ENCODE peak calls at places on chromosomes 7 and 10, in eight cellular contexts. E, Q, Z, M, O, L, X and V are unnamed samples.

GRCh38 chr10:85319826-85320225 is 991.4 kb downstream of the CCSER2 start:
- DNase-seq in E (no peak), X (no peak), M (no peak), L (peak; percentile 21), Z (no peak), O (no peak), Q (no peak), V (no peak)

GRCh38 chr7:143914938-143915337 is 13.0 kb upstream of the TCAF1 start:
- DNase-seq in M (no peak), X (no peak), L (no peak), O (no peak), E (no peak), Z (no peak), Q (no peak), V (no peak)

GRCh38 chr7:88167223-88167622 is 52.6 kb downstream of the SRI start:
- DNase-seq in L (no peak), Z (no peak), M (no peak), O (no peak), Q (no peak), X (no peak), E (no peak), V (no peak)

GRCh38 chr7:112214887-112215286 is 8.4 kb downstream of the ZNF277 start:
- DNase-seq in X (no peak), M (no peak), E (no peak), Q (no peak), L (no peak), Z (no peak), O (no peak), V (no peak)

GRCh38 chr7:44636926-44637325 is 30.5 kb downstream of the OGDH start:
- DNase-seq in L (no peak), Z (no peak), X (no peak), Q (no peak), M (no peak), E (no peak), O (no peak), V (no peak)

GRCh38 chr7:154188330-154188729 is 136.1 kb downstream of the DPP6 start:
- DNase-seq in X (no peak), L (no peak), Z (no peak), M (no peak), Q (no peak), O (no peak), E (no peak), V (no peak)

GRCh38 chr10:18140149-18140956 is at the start of gene CACNB2:
- DNase-seq in Q (no peak), O (no peak), X (peak; percentile 29), L (peak; percentile 93), Z (no peak), M (peak; percentile 67), E (no peak), V (no peak)

GRCh38 chr7:104530243-104530642 is 201.8 kb downstream of the LHFPL3 start:
- DNase-seq in Q (no peak), O (no peak), Z (no peak), L (no peak), X (no peak), E (no peak), M (no peak), V (no peak)

GRCh38 chr10:124700293-124701037 is 43.7 kb downstream of the FAM53B start:
- DNase-seq in M (no peak), Z (no peak), O (no peak), Q (no peak), L (no peak), X (no peak), E (no peak), V (no peak)

GRCh38 chr7:108453320-108453719 is 2.9 kb downstream of the NRCAM start:
- DNase-seq in X (no peak), Z (no peak), E (no peak), L (no peak), Q (no peak), O (no peak), M (no peak), V (no peak)

GRCh38 chr7:98831641-98832221 is 38.1 kb downstream of the TMEM130 start:
- DNase-seq in M (peak; percentile 28), X (no peak), L (no peak), Q (no peak), Z (peak; percentile 40), O (no peak), E (no peak), V (no peak)

GRCh38 chr7:50982626-50983025 is 199.9 kb upstream of the GRB10 start:
- DNase-seq in O (no peak), Q (no peak), E (no peak), M (no peak), Z (no peak), X (no peak), L (no peak), V (no peak)

GRCh38 chr10:108970016-108970415 is 953.3 kb downstream of the XPNPEP1 start:
- DNase-seq in O (no peak), L (no peak), E (peak; percentile 10), Q (peak; percentile 23), Z (peak; percentile 32), X (no peak), M (peak; percentile 21), V (no peak)

GRCh38 chr7:149598721-149599308 is 101.2 kb upstream of the ZNF746 start:
- DNase-seq in Z (peak; percentile 65), E (no peak), M (peak; percentile 37), Q (peak; percentile 22), L (no peak), X (no peak), O (peak; percentile 35), V (peak; percentile 3)

GRCh38 chr10:29067628-29068027 is 221.2 kb upstream of the LYZL1 start:
- DNase-seq in L (no peak), E (no peak), M (no peak), Z (no peak), Q (no peak), X (no peak), O (no peak), V (no peak)

GRCh38 chr10:38045129-38045528 is 34.7 kb downstream of the ZNF33A start:
- DNase-seq in Q (no peak), X (no peak), O (no peak), Z (no peak), E (no peak), L (no peak), M (no peak), V (no peak)

GRCh38 chr7:18997477-18998130 is 119.8 kb downstream of the TWIST1 start:
- DNase-seq in X (no peak), O (no peak), L (no peak), Q (no peak), E (no peak), M (no peak), Z (no peak), V (no peak)

DNA sequence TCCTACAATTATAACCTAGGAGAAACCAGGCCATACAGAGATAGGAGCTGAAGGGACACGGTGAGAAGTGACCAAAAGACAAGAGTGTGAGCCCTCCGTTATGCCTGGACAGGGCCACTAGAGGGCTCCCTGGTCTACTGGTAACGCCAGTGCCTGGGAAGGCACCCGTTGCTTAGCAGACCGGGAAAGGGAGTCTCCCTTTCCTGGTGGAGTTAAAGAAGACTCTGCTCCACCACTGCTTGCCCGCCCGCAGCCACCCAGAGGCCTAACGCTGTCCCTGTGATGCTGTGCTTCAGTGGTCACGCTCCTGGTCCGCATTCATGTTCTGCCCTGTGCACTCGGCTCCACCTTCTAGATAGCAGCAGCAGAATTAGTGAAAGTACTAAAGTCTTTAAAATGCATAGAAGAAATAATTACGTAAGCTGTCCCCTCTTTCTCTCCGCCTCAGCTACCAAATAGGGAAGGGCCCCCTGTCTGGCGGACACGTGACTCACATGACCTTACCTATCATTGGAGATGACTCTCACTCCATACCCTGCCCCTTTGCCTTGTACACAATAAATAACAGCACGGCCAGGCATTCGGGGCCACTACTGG is 34.8 kb downstream of the GRID2IP start:
- DNase-seq in M (peak; percentile 87), O (peak; percentile 73), X (peak; percentile 78), E (peak; percentile 55), L (peak; percentile 91), Q (peak; percentile 50), Z (peak; percentile 79), V (peak; percentile 52)
- H3K4me3 ChIP-seq in M (peak overlapping the region; percentile 42), O (no peak overlapping the region), X (no peak overlapping the region), E (no peak overlapping the region), L (no peak overlapping the region), Q (no peak overlapping the region), Z (peak overlapping the region; percentile 37), V (no peak overlapping the region)

GRCh38 chr7:23696916-23697441 is 13.0 kb upstream of the STK31 start:
- DNase-seq in Z (peak; percentile 74), X (peak; percentile 18), Q (no peak), E (peak; percentile 40), L (peak; percentile 53), M (peak; percentile 51), O (peak; percentile 55), V (no peak)
- TF ChIP-seq CTCF in Z (peak; percentile 75), X (no peak), Q (peak; percentile 61), E (peak; percentile 83), L (peak; percentile 19), M (peak; percentile 63), O (peak; percentile 71), V (peak; percentile 75)

GRCh38 chr7:106282374-106282773 is 2.4 kb downstream of the NAMPT start:
- DNase-seq in Q (no peak), E (no peak), L (no peak), X (no peak), Z (peak; percentile 18), O (no peak), M (peak; percentile 40), V (no peak)
- H3K4me3 ChIP-seq in Q (no peak overlapping the region), E (peak overlapping the region; percentile 87), L (no peak overlapping the region), X (no peak overlapping the region), Z (peak overlapping the region; percentile 94), O (peak overlapping the region; percentile 70), M (peak overlapping the region; percentile 34), V (no peak overlapping the region)

GRCh38 chr10:110306452-110306768 is 1.7 kb upstream of the SMNDC1 start:
- DNase-seq in M (no peak), O (no peak), X (no peak), Q (no peak), L (no peak), E (no peak), Z (no peak), V (no peak)

GRCh38 chr10:110305767-110306451 is 1.2 kb upstream of the SMNDC1 start:
- DNase-seq in Z (peak; percentile 88), E (peak; percentile 76), X (peak; percentile 38), M (peak; percentile 93), O (peak; percentile 72), Q (peak; percentile 84), L (no peak), V (peak; percentile 82)

GRCh38 chr10:110303681-110304080 is 1.0 kb downstream of the SMNDC1 start:
- DNase-seq in Z (no peak), L (no peak), O (no peak), X (no peak), E (no peak), Q (no peak), M (peak; percentile 5), V (no peak)

GRCh38 chr10:110304394-110304779 is 333 bp downstream of the SMNDC1 start:
- DNase-seq in E (no peak), L (no peak), M (no peak), O (no peak), Q (no peak), Z (peak; percentile 41), X (no peak), V (no peak)

DNA sequence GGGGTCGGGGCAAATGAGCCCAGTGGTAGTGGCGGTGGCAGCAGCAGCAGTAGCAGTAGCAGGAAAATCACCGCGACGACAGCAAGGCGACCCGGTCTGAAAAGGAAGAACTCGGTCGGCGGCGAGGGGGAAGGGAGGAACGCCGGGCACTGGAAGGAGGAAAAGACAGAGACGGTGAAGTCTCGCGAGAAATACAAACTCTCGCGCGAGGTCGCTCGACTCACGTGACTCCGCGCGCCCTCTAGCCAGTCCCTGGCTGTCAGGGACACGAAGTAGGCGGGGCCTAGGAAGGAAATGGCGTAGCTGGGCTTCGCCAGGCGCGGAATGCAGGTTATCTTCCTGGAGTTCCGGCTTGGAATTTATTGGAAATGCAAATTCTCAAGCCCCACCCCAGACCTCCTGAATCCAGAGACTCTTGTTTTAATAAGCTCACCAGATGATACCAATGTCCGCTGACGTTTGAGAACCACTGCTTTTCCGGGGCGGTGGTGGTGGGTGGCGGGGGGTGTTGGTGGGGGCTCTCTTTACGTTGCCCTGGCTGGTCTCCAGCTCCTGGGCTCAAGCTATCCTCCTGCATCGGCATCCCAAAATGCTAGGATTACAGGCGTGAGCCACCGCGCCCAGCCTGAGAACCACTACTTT is at the start of gene SMNDC1:
- DNase-seq in X (peak; percentile 98), Z (peak; percentile 98), Q (peak; percentile 96), E (peak; percentile 96), L (peak; percentile 99), O (peak; percentile 86), M (peak; percentile 99), V (peak; percentile 90)
- TF ChIP-seq CTCF in X (no peak), Z (no peak), Q (no peak), E (no peak), L (no peak), O (no peak), M (no peak), V (no peak)